ENCODE peak calls at places on chromosomes 6 and 20, in nine cellular contexts. One of them, this sample, is unnamed.
A peak's percentile ranks its signal among the peaks of the same experiment; 100 is the strongest.

GRCh38 chr6:87110639-87111038 is 15.7 kb upstream of the CGA start:
- DNase-seq in K562: no peak
- DNase-seq in SK-N-SH: no peak
- DNase-seq in endothelial cell of umbilical vein: no peak
- DNase-seq in HL-60: no peak
- DNase-seq in tibial nerve: no peak
- DNase-seq in HCT116: no peak
- DNase-seq in stomach: no peak
- DNase-seq in RWPE2: no peak
- DNase-seq in this sample: no peak

GRCh38 chr20:33711446-33711738 is 8.7 kb downstream of the PXMP4 start:
- DNase-seq in K562: no peak
- DNase-seq in SK-N-SH: no peak
- DNase-seq in endothelial cell of umbilical vein: no peak
- DNase-seq in HL-60: no peak
- DNase-seq in tibial nerve: no peak
- DNase-seq in HCT116: no peak
- DNase-seq in stomach: no peak
- DNase-seq in RWPE2: no peak
- DNase-seq in this sample: no peak

GRCh38 chr6:26646074-26646473 is 13.5 kb downstream of the ZNF322 start:
- DNase-seq in K562: no peak
- DNase-seq in SK-N-SH: no peak
- DNase-seq in endothelial cell of umbilical vein: no peak
- DNase-seq in HL-60: no peak
- DNase-seq in tibial nerve: no peak
- DNase-seq in HCT116: no peak
- DNase-seq in stomach: no peak
- DNase-seq in RWPE2: no peak
- DNase-seq in this sample: no peak

GRCh38 chr6:84776392-84776791 is 12.0 kb upstream of the TBX18 start:
- DNase-seq in K562: no peak
- DNase-seq in SK-N-SH: no peak
- DNase-seq in endothelial cell of umbilical vein: no peak
- DNase-seq in HL-60: no peak
- DNase-seq in tibial nerve: no peak
- DNase-seq in HCT116: no peak
- DNase-seq in stomach: no peak
- DNase-seq in RWPE2: no peak
- DNase-seq in this sample: no peak

GRCh38 chr6:52361347-52361944 is 505 bp upstream of the PAQR8 start:
- DNase-seq in K562: peak; percentile 44
- DNase-seq in SK-N-SH: no peak
- DNase-seq in endothelial cell of umbilical vein: no peak
- DNase-seq in HL-60: no peak
- DNase-seq in tibial nerve: peak; percentile 33
- DNase-seq in HCT116: no peak
- DNase-seq in stomach: no peak
- DNase-seq in RWPE2: no peak
- DNase-seq in this sample: no peak

GRCh38 chr6:51350308-51350904 is 531.7 kb downstream of the TFAP2B start:
- DNase-seq in K562: peak; percentile 27
- DNase-seq in SK-N-SH: no peak
- DNase-seq in endothelial cell of umbilical vein: no peak
- DNase-seq in HL-60: no peak
- DNase-seq in tibial nerve: no peak
- DNase-seq in HCT116: no peak
- DNase-seq in stomach: no peak
- DNase-seq in RWPE2: no peak
- DNase-seq in this sample: peak; percentile 10

GRCh38 chr6:110537208-110538123 is 61.1 kb upstream of the SLC22A16 start:
- DNase-seq in K562: no peak
- DNase-seq in SK-N-SH: no peak
- DNase-seq in endothelial cell of umbilical vein: peak; percentile 97
- DNase-seq in HL-60: no peak
- DNase-seq in tibial nerve: no peak
- DNase-seq in HCT116: peak; percentile 84
- DNase-seq in stomach: no peak
- DNase-seq in RWPE2: no peak
- DNase-seq in this sample: peak; percentile 77

GRCh38 chr6:107144014-107144413 is 28.7 kb upstream of the BEND3 start:
- DNase-seq in K562: no peak
- DNase-seq in SK-N-SH: no peak
- DNase-seq in endothelial cell of umbilical vein: no peak
- DNase-seq in HL-60: no peak
- DNase-seq in tibial nerve: no peak
- DNase-seq in HCT116: peak; percentile 21
- DNase-seq in stomach: no peak
- DNase-seq in RWPE2: no peak
- DNase-seq in this sample: no peak

DNA sequence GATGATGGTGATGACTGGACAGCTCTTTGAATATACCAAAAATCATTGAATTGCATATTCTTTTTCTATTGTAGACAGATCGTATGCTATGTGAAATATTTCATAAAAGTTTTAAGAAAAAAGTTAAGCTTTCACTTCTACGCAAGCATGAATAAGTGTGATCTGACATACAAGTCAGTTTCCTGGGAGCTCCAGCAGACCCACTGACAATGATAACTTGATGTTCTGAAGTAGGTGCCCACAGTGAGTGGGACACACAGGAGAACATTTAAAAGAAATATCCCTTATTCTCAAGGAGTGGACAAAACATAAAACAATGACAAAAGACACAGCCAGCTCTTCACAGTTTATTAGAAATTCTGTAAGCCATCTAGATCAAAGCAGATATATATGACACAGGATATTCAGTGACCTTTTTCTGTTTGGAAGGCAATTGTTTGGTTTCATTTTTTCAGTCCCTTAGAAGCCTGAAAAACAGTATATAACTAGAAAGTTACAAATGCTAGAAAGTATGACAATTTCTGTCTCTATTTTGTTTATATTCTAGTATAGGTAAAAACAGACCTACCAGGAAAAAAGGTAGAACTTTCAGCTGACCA is 101.4 kb downstream of the IRF4 start:
- DNase-seq in K562: no peak
- DNase-seq in SK-N-SH: no peak
- DNase-seq in endothelial cell of umbilical vein: no peak
- DNase-seq in HL-60: no peak
- DNase-seq in tibial nerve: no peak
- DNase-seq in HCT116: no peak
- DNase-seq in stomach: no peak
- DNase-seq in RWPE2: no peak
- DNase-seq in this sample: no peak
- TF ChIP-seq CTCF in K562: no peak
- TF ChIP-seq CTCF in SK-N-SH: no peak
- TF ChIP-seq CTCF in endothelial cell of umbilical vein: no peak
- TF ChIP-seq CTCF in HL-60: no peak
- TF ChIP-seq CTCF in tibial nerve: no peak
- TF ChIP-seq CTCF in HCT116: no peak
- TF ChIP-seq CTCF in stomach: no peak
- TF ChIP-seq CTCF in RWPE2: no peak
- TF ChIP-seq CTCF in this sample: no peak

GRCh38 chr6:11121851-11122250 is 10.3 kb upstream of the ERVFRD-1 start:
- DNase-seq in K562: no peak
- DNase-seq in SK-N-SH: no peak
- DNase-seq in endothelial cell of umbilical vein: no peak
- DNase-seq in HL-60: no peak
- DNase-seq in tibial nerve: no peak
- DNase-seq in HCT116: no peak
- DNase-seq in stomach: no peak
- DNase-seq in RWPE2: no peak
- DNase-seq in this sample: no peak

GRCh38 chr6:11122380-11122779 is 10.9 kb upstream of the ERVFRD-1 start:
- DNase-seq in K562: no peak
- DNase-seq in SK-N-SH: no peak
- DNase-seq in endothelial cell of umbilical vein: no peak
- DNase-seq in HL-60: no peak
- DNase-seq in tibial nerve: no peak
- DNase-seq in HCT116: no peak
- DNase-seq in stomach: no peak
- DNase-seq in RWPE2: no peak
- DNase-seq in this sample: no peak

GRCh38 chr6:11123978-11124377 is 12.5 kb upstream of the ERVFRD-1 start:
- DNase-seq in K562: no peak
- DNase-seq in SK-N-SH: no peak
- DNase-seq in endothelial cell of umbilical vein: no peak
- DNase-seq in HL-60: no peak
- DNase-seq in tibial nerve: no peak
- DNase-seq in HCT116: no peak
- DNase-seq in stomach: no peak
- DNase-seq in RWPE2: no peak
- DNase-seq in this sample: no peak

DNA sequence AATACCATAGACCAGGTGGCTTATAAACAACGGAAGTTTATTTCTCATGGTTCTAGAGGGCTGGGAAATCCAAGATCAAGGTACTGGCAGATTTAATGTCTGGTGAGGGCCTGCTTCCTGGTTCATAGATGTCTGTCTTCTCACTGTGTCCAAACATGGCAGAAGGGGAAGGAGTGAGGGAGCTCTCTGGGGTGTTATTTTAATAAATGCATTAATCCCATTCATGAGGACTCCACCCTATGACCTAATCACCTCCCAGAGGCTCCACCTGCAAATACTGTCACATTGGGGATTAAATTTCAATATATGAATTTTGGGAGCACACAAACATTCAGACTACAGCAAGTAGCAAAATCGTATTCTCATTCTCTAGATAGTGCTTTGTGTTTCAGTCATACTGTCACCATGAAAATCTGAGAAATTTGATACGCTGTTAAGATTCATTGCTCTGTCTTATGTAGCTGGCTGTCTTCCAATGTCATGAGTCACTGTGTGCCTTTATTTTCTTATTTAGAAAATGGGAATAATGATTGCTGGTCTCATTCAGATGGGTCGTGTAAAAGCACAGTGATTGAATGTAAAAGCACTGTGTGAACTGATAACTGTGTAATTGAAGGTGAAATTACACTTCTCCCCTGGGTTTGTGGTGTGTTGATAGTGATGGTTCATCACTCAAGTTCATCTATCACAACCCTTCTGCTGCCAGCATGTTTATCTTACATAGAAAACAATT is 8.9 kb upstream of the ERVFRD-1 start:
- DNase-seq in K562: no peak
- DNase-seq in SK-N-SH: no peak
- DNase-seq in endothelial cell of umbilical vein: peak; percentile 65
- DNase-seq in HL-60: no peak
- DNase-seq in tibial nerve: no peak
- DNase-seq in HCT116: no peak
- DNase-seq in stomach: no peak
- DNase-seq in RWPE2: no peak
- DNase-seq in this sample: no peak
- H3K27ac ChIP-seq in K562: no peak overlapping the region
- H3K27ac ChIP-seq in SK-N-SH: peak overlapping the region; percentile 13
- H3K27ac ChIP-seq in endothelial cell of umbilical vein: no peak overlapping the region
- H3K27ac ChIP-seq in HL-60: no peak overlapping the region
- H3K27ac ChIP-seq in tibial nerve: no peak overlapping the region
- H3K27ac ChIP-seq in HCT116: no peak overlapping the region
- H3K27ac ChIP-seq in stomach: no peak overlapping the region
- H3K27ac ChIP-seq in RWPE2: no peak overlapping the region
- H3K27ac ChIP-seq in this sample: no peak overlapping the region

DNA sequence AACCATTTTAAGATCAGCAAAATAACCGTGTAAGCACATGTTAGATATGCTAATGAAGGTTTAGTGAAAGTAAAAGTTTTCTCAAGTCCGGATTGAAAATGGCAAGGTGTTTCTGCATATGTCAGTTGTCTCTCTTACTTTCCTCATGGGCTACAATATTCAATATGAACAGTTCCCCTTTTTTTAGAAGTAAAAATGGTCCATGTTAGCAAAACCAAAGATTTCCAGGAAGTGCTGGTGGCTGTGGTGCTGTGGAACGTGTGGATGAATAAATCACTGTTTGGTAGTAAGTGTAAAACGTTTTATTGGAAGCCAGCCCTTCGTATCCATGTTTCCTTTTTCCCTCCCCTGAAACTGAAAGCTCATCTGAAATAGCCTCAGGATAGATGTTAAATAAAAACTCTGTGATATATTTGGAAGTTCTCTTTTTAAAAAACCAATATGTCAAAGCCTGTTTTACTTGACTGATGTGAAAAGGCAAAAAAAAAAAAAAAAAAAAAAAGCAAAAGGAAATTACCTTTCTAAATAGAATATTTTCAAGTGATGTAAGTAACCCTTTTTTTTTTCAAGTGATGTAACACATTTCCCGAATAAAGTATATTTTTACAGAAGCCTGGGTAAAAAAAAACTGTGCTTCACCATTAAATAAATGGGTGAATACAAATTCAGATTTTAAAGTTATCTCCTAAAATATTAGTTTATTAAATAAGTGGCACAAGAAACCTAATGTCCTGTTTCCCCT is 41.9 kb downstream of the PLEKHG1 start:
- DNase-seq in K562: no peak
- DNase-seq in SK-N-SH: no peak
- DNase-seq in endothelial cell of umbilical vein: peak; percentile 51
- DNase-seq in HL-60: no peak
- DNase-seq in tibial nerve: no peak
- DNase-seq in HCT116: no peak
- DNase-seq in stomach: no peak
- DNase-seq in RWPE2: no peak
- DNase-seq in this sample: no peak
- TF ChIP-seq CTCF in K562: no peak
- TF ChIP-seq CTCF in SK-N-SH: no peak
- TF ChIP-seq CTCF in endothelial cell of umbilical vein: no peak
- TF ChIP-seq CTCF in HL-60: no peak
- TF ChIP-seq CTCF in tibial nerve: no peak
- TF ChIP-seq CTCF in HCT116: no peak
- TF ChIP-seq CTCF in stomach: no peak
- TF ChIP-seq CTCF in RWPE2: no peak
- TF ChIP-seq CTCF in this sample: no peak

GRCh38 chr6:44250067-44250717 is 3.3 kb downstream of the HSP90AB1 start:
- DNase-seq in K562: no peak
- DNase-seq in SK-N-SH: no peak
- DNase-seq in endothelial cell of umbilical vein: no peak
- DNase-seq in HL-60: no peak
- DNase-seq in tibial nerve: no peak
- DNase-seq in HCT116: no peak
- DNase-seq in stomach: no peak
- DNase-seq in RWPE2: no peak
- DNase-seq in this sample: no peak

GRCh38 chr6:44249082-44249748 is 2.3 kb downstream of the HSP90AB1 start:
- DNase-seq in K562: no peak
- DNase-seq in SK-N-SH: no peak
- DNase-seq in endothelial cell of umbilical vein: no peak
- DNase-seq in HL-60: no peak
- DNase-seq in tibial nerve: no peak
- DNase-seq in HCT116: no peak
- DNase-seq in stomach: no peak
- DNase-seq in RWPE2: no peak
- DNase-seq in this sample: no peak

GRCh38 chr6:44251576-44252524 is 4.9 kb downstream of the HSP90AB1 start:
- DNase-seq in K562: no peak
- DNase-seq in SK-N-SH: no peak
- DNase-seq in endothelial cell of umbilical vein: no peak
- DNase-seq in HL-60: no peak
- DNase-seq in tibial nerve: no peak
- DNase-seq in HCT116: no peak
- DNase-seq in stomach: no peak
- DNase-seq in RWPE2: no peak
- DNase-seq in this sample: no peak

GRCh38 chr6:44248579-44248978 is 1.7 kb downstream of the HSP90AB1 start:
- DNase-seq in K562: no peak
- DNase-seq in SK-N-SH: no peak
- DNase-seq in endothelial cell of umbilical vein: no peak
- DNase-seq in HL-60: no peak
- DNase-seq in tibial nerve: no peak
- DNase-seq in HCT116: no peak
- DNase-seq in stomach: no peak
- DNase-seq in RWPE2: no peak
- DNase-seq in this sample: no peak

DNA sequence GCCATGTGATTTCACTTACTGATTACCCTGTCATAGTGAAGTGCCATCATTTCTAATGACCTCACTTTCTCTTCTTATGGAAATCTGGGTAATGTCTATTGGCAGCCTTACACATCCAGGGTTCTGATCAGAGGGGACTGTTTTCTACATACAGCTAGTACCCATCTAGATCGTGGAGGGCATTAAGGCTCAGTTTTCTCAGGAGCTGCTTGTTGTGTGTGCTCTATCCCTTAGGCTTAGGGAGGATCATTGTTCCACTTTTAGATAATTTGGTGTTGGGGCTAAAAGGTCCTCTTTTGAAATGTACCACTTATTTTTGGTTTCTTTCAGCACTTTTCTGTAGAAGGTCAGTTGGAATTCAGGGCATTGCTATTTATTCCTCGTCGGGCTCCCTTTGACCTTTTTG is 3.8 kb downstream of the HSP90AB1 start:
- DNase-seq in K562: no peak
- DNase-seq in SK-N-SH: no peak
- DNase-seq in endothelial cell of umbilical vein: no peak
- DNase-seq in HL-60: no peak
- DNase-seq in tibial nerve: no peak
- DNase-seq in HCT116: no peak
- DNase-seq in stomach: no peak
- DNase-seq in RWPE2: no peak
- DNase-seq in this sample: no peak
- H3K27ac ChIP-seq in K562: peak overlapping the region; percentile 16
- H3K27ac ChIP-seq in SK-N-SH: no peak overlapping the region
- H3K27ac ChIP-seq in endothelial cell of umbilical vein: no peak overlapping the region
- H3K27ac ChIP-seq in HL-60: no peak overlapping the region
- H3K27ac ChIP-seq in tibial nerve: no peak overlapping the region
- H3K27ac ChIP-seq in HCT116: peak overlapping the region; percentile 22
- H3K27ac ChIP-seq in stomach: no peak overlapping the region
- H3K27ac ChIP-seq in RWPE2: peak overlapping the region; percentile 2
- H3K27ac ChIP-seq in this sample: no peak overlapping the region